ENCODE peak calls at places on chromosomes 1 and 21, in five cellular contexts. One of them, this sample, is unnamed.

GRCh38 chr1:58896211-58897183 is 112.7 kb upstream of the JUN start:
- DNase-seq in T-helper 2 cell: no peak
- DNase-seq in endodermal cell: peak
- DNase-seq in Calu3: peak
- DNase-seq in NCI-H2081 treated with DMSO at 0.1 percent for 48 hours: no peak
- DNase-seq in this sample: peak

GRCh38 chr1:158179301-158180041 is 1.2 kb upstream of the CD1D start:
- DNase-seq in NCI-H2081 treated with DMSO at 0.1 percent for 48 hours: no peak
- DNase-seq in Calu3: no peak
- DNase-seq in endodermal cell: no peak
- DNase-seq in T-helper 2 cell: no peak
- DNase-seq in this sample: no peak

GRCh38 chr1:156246762-156247459 is 945 bp downstream of the PAQR6 start:
- DNase-seq in T-helper 2 cell: no peak
- DNase-seq in endodermal cell: peak
- DNase-seq in Calu3: peak
- DNase-seq in NCI-H2081 treated with DMSO at 0.1 percent for 48 hours: no peak
- DNase-seq in this sample: no peak

GRCh38 chr1:20216574-20216973 is 30.3 kb upstream of the PLA2G2C start:
- DNase-seq in Calu3: no peak
- DNase-seq in endodermal cell: peak
- DNase-seq in NCI-H2081 treated with DMSO at 0.1 percent for 48 hours: no peak
- DNase-seq in T-helper 2 cell: no peak
- DNase-seq in this sample: no peak

GRCh38 chr1:25435315-25436103 is 4.8 kb downstream of the MACO1 start:
- DNase-seq in T-helper 2 cell: no peak
- DNase-seq in Calu3: no peak
- DNase-seq in NCI-H2081 treated with DMSO at 0.1 percent for 48 hours: no peak
- DNase-seq in endodermal cell: no peak
- DNase-seq in this sample: no peak

GRCh38 chr21:32753818-32754610 is 17.5 kb downstream of the PAXBP1 start:
- DNase-seq in Calu3: no peak
- DNase-seq in endodermal cell: no peak
- DNase-seq in T-helper 2 cell: no peak
- DNase-seq in NCI-H2081 treated with DMSO at 0.1 percent for 48 hours: no peak
- DNase-seq in this sample: no peak

GRCh38 chr1:232620356-232620841 is 9.5 kb downstream of the SIPA1L2 start:
- DNase-seq in Calu3: no peak
- DNase-seq in NCI-H2081 treated with DMSO at 0.1 percent for 48 hours: peak
- DNase-seq in endodermal cell: peak
- DNase-seq in T-helper 2 cell: no peak
- DNase-seq in this sample: peak

GRCh38 chr1:231584117-231584516 is 42.5 kb upstream of the DISC1 start:
- DNase-seq in T-helper 2 cell: no peak
- DNase-seq in NCI-H2081 treated with DMSO at 0.1 percent for 48 hours: peak
- DNase-seq in Calu3: peak
- DNase-seq in endodermal cell: no peak
- DNase-seq in this sample: no peak

GRCh38 chr21:41684381-41685245 is 82.2 kb downstream of the RIPK4 start:
- DNase-seq in endodermal cell: peak
- DNase-seq in T-helper 2 cell: no peak
- DNase-seq in NCI-H2081 treated with DMSO at 0.1 percent for 48 hours: no peak
- DNase-seq in Calu3: peak
- DNase-seq in this sample: peak

GRCh38 chr1:55530749-55531478 is 315.8 kb upstream of the USP24 start:
- DNase-seq in Calu3: no peak
- DNase-seq in T-helper 2 cell: no peak
- DNase-seq in NCI-H2081 treated with DMSO at 0.1 percent for 48 hours: no peak
- DNase-seq in endodermal cell: no peak
- DNase-seq in this sample: no peak

GRCh38 chr1:30725450-30726095 is 2.2 kb upstream of the MATN1 start:
- DNase-seq in T-helper 2 cell: no peak
- DNase-seq in NCI-H2081 treated with DMSO at 0.1 percent for 48 hours: no peak
- DNase-seq in endodermal cell: no peak
- DNase-seq in Calu3: no peak
- DNase-seq in this sample: no peak

GRCh38 chr1:44423706-44424546 is 18.9 kb downstream of the RNF220 start:
- DNase-seq in endodermal cell: no peak
- DNase-seq in Calu3: peak
- DNase-seq in T-helper 2 cell: no peak
- DNase-seq in NCI-H2081 treated with DMSO at 0.1 percent for 48 hours: no peak
- DNase-seq in this sample: no peak

GRCh38 chr1:3070654-3071506 is 1.9 kb downstream of the PRDM16 start:
- DNase-seq in T-helper 2 cell: no peak
- DNase-seq in endodermal cell: peak
- DNase-seq in NCI-H2081 treated with DMSO at 0.1 percent for 48 hours: no peak
- DNase-seq in Calu3: no peak
- DNase-seq in this sample: peak

GRCh38 chr1:78079580-78079979 is 33.8 kb downstream of the GIPC2 start:
- DNase-seq in endodermal cell: no peak
- DNase-seq in T-helper 2 cell: no peak
- DNase-seq in NCI-H2081 treated with DMSO at 0.1 percent for 48 hours: no peak
- DNase-seq in Calu3: no peak
- DNase-seq in this sample: no peak

GRCh38 chr1:86018311-86018923 is 138.2 kb downstream of the COL24A1 start:
- DNase-seq in NCI-H2081 treated with DMSO at 0.1 percent for 48 hours: peak
- DNase-seq in Calu3: peak
- DNase-seq in endodermal cell: peak
- DNase-seq in T-helper 2 cell: no peak
- DNase-seq in this sample: no peak

GRCh38 chr1:216186131-216186530 is 237.1 kb downstream of the USH2A start:
- DNase-seq in T-helper 2 cell: no peak
- DNase-seq in endodermal cell: no peak
- DNase-seq in Calu3: no peak
- DNase-seq in NCI-H2081 treated with DMSO at 0.1 percent for 48 hours: no peak
- DNase-seq in this sample: no peak

GRCh38 chr1:77349275-77349674 is 67.5 kb downstream of the AK5 start:
- DNase-seq in NCI-H2081 treated with DMSO at 0.1 percent for 48 hours: no peak
- DNase-seq in T-helper 2 cell: no peak
- DNase-seq in Calu3: no peak
- DNase-seq in endodermal cell: no peak
- DNase-seq in this sample: no peak

GRCh38 chr1:200345516-200345915 is 64.3 kb downstream of the ZNF281 start:
- DNase-seq in NCI-H2081 treated with DMSO at 0.1 percent for 48 hours: no peak
- DNase-seq in Calu3: no peak
- DNase-seq in endodermal cell: no peak
- DNase-seq in T-helper 2 cell: no peak
- DNase-seq in this sample: no peak

GRCh38 chr1:182927693-182928433 is 25.1 kb downstream of the SHCBP1L start:
- DNase-seq in T-helper 2 cell: no peak
- DNase-seq in endodermal cell: no peak
- DNase-seq in NCI-H2081 treated with DMSO at 0.1 percent for 48 hours: no peak
- DNase-seq in Calu3: no peak
- DNase-seq in this sample: no peak

GRCh38 chr1:115170972-115171392 is 81.7 kb upstream of the TSPAN2 start:
- DNase-seq in endodermal cell: no peak
- DNase-seq in NCI-H2081 treated with DMSO at 0.1 percent for 48 hours: no peak
- DNase-seq in T-helper 2 cell: no peak
- DNase-seq in Calu3: no peak
- DNase-seq in this sample: no peak

GRCh38 chr1:228512852-228513243 is 25.7 kb downstream of the RNF187 start:
- DNase-seq in Calu3: no peak
- DNase-seq in T-helper 2 cell: no peak
- DNase-seq in endodermal cell: no peak
- DNase-seq in NCI-H2081 treated with DMSO at 0.1 percent for 48 hours: no peak
- DNase-seq in this sample: no peak

GRCh38 chr21:42513985-42514882 is 582 bp downstream of the SLC37A1 start:
- DNase-seq in NCI-H2081 treated with DMSO at 0.1 percent for 48 hours: no peak
- DNase-seq in Calu3: peak
- DNase-seq in endodermal cell: peak
- DNase-seq in T-helper 2 cell: peak
- DNase-seq in this sample: peak

This sample was measured in islet precursor cell.